ENCODE peak calls at places on chromosomes 16 and 17, in five cellular contexts. One of them, this sample, is unnamed.

GRCh38 chr17:66468241-66469087 is 166.1 kb downstream of the PRKCA start:
- DNase-seq in NB4: peak
- DNase-seq in HCT116: no peak
- DNase-seq in foreskin fibroblast: no peak
- DNase-seq in fibroblast of lung: peak
- DNase-seq in this sample: no peak

GRCh38 chr17:65918450-65918849 is 273.5 kb downstream of the CEP112 start:
- DNase-seq in NB4: no peak
- DNase-seq in HCT116: no peak
- DNase-seq in foreskin fibroblast: no peak
- DNase-seq in fibroblast of lung: no peak
- DNase-seq in this sample: no peak

GRCh38 chr17:46826116-46826515 is 7.6 kb upstream of the WNT3 start:
- DNase-seq in NB4: no peak
- DNase-seq in HCT116: no peak
- DNase-seq in foreskin fibroblast: no peak
- DNase-seq in fibroblast of lung: no peak
- DNase-seq in this sample: no peak

GRCh38 chr16:69064789-69065313 is 40.6 kb upstream of the HAS3 start:
- DNase-seq in NB4: no peak
- DNase-seq in HCT116: no peak
- DNase-seq in foreskin fibroblast: peak
- DNase-seq in fibroblast of lung: no peak
- DNase-seq in this sample: no peak

GRCh38 chr17:12987120-12987519 is 30.7 kb downstream of the ELAC2 start:
- DNase-seq in NB4: no peak
- DNase-seq in HCT116: no peak
- DNase-seq in foreskin fibroblast: no peak
- DNase-seq in fibroblast of lung: no peak
- DNase-seq in this sample: no peak

GRCh38 chr16:14302399-14303181 is 231.5 kb downstream of the MRTFB start:
- DNase-seq in NB4: peak
- DNase-seq in HCT116: no peak
- DNase-seq in foreskin fibroblast: peak
- DNase-seq in fibroblast of lung: peak
- DNase-seq in this sample: no peak

GRCh38 chr16:68116256-68116853 is 31.2 kb downstream of the NFATC3 start:
- DNase-seq in NB4: peak
- DNase-seq in HCT116: no peak
- DNase-seq in foreskin fibroblast: peak
- DNase-seq in fibroblast of lung: peak
- DNase-seq in this sample: peak

GRCh38 chr17:42027961-42028790 is 8.3 kb downstream of the NKIRAS2 start:
- DNase-seq in NB4: peak
- DNase-seq in HCT116: peak
- DNase-seq in foreskin fibroblast: no peak
- DNase-seq in fibroblast of lung: no peak
- DNase-seq in this sample: no peak

GRCh38 chr17:60599220-60599619 is 773 bp upstream of the PPM1D start:
- DNase-seq in NB4: no peak
- DNase-seq in HCT116: peak
- DNase-seq in foreskin fibroblast: no peak
- DNase-seq in fibroblast of lung: no peak
- DNase-seq in this sample: no peak

GRCh38 chr17:36617773-36618172 is 16.4 kb downstream of the MRM1 start:
- DNase-seq in NB4: no peak
- DNase-seq in HCT116: no peak
- DNase-seq in foreskin fibroblast: no peak
- DNase-seq in fibroblast of lung: no peak
- DNase-seq in this sample: no peak

GRCh38 chr16:4937782-4938682 is 1.1 kb upstream of the PPL start:
- DNase-seq in NB4: no peak
- DNase-seq in HCT116: no peak
- DNase-seq in foreskin fibroblast: no peak
- DNase-seq in fibroblast of lung: no peak
- DNase-seq in this sample: no peak

GRCh38 chr17:879546-879945 is 97.4 kb downstream of the MRM3 start:
- DNase-seq in NB4: peak
- DNase-seq in HCT116: peak
- DNase-seq in foreskin fibroblast: peak
- DNase-seq in fibroblast of lung: peak
- DNase-seq in this sample: peak

GRCh38 chr17:43006639-43007551 is at the start of gene IFI35:
- DNase-seq in NB4: peak
- DNase-seq in HCT116: peak
- DNase-seq in foreskin fibroblast: peak
- DNase-seq in fibroblast of lung: peak
- DNase-seq in this sample: peak

GRCh38 chr16:15464401-15465186 is 30.2 kb downstream of the BMERB1 start:
- DNase-seq in NB4: no peak
- DNase-seq in HCT116: no peak
- DNase-seq in foreskin fibroblast: no peak
- DNase-seq in fibroblast of lung: peak
- DNase-seq in this sample: no peak

GRCh38 chr16:28073836-28074235 is 10.3 kb upstream of the GSG1L start:
- DNase-seq in NB4: no peak
- DNase-seq in HCT116: no peak
- DNase-seq in foreskin fibroblast: no peak
- DNase-seq in fibroblast of lung: no peak
- DNase-seq in this sample: no peak

GRCh38 chr17:57554826-57555635 is 190.1 kb downstream of the CCDC182 start:
- DNase-seq in NB4: no peak
- DNase-seq in HCT116: no peak
- DNase-seq in foreskin fibroblast: no peak
- DNase-seq in fibroblast of lung: no peak
- DNase-seq in this sample: no peak

GRCh38 chr16:53898993-53899392 is 195.0 kb downstream of the FTO start:
- DNase-seq in NB4: no peak
- DNase-seq in HCT116: no peak
- DNase-seq in foreskin fibroblast: peak
- DNase-seq in fibroblast of lung: no peak
- DNase-seq in this sample: no peak

GRCh38 chr16:47590472-47590871 is 129.3 kb downstream of the PHKB start:
- DNase-seq in NB4: no peak
- DNase-seq in HCT116: no peak
- DNase-seq in foreskin fibroblast: no peak
- DNase-seq in fibroblast of lung: no peak
- DNase-seq in this sample: no peak

GRCh38 chr16:88645941-88646340 is 4.9 kb downstream of the CYBA start:
- DNase-seq in NB4: no peak
- DNase-seq in HCT116: no peak
- DNase-seq in foreskin fibroblast: no peak
- DNase-seq in fibroblast of lung: no peak
- DNase-seq in this sample: no peak

GRCh38 chr17:9843152-9844010 is 17.7 kb downstream of the GLP2R start:
- DNase-seq in NB4: no peak
- DNase-seq in HCT116: no peak
- DNase-seq in foreskin fibroblast: no peak
- DNase-seq in fibroblast of lung: no peak
- DNase-seq in this sample: peak

GRCh38 chr17:80833952-80834895 is 157.4 kb upstream of the CHMP6 start:
- DNase-seq in NB4: no peak
- DNase-seq in HCT116: no peak
- DNase-seq in foreskin fibroblast: peak
- DNase-seq in fibroblast of lung: peak
- DNase-seq in this sample: peak

GRCh38 chr16:46743232-46743719 is 4.9 kb downstream of the MYLK3 start:
- DNase-seq in NB4: peak
- DNase-seq in HCT116: no peak
- DNase-seq in foreskin fibroblast: peak
- DNase-seq in fibroblast of lung: peak
- DNase-seq in this sample: peak

GRCh38 chr16:48318630-48319029 is 66.6 kb downstream of the SIAH1 start:
- DNase-seq in NB4: peak
- DNase-seq in HCT116: no peak
- DNase-seq in foreskin fibroblast: peak
- DNase-seq in fibroblast of lung: peak
- DNase-seq in this sample: peak

GRCh38 chr16:47712276-47713224 is 251.4 kb downstream of the PHKB start:
- DNase-seq in NB4: no peak
- DNase-seq in HCT116: no peak
- DNase-seq in foreskin fibroblast: no peak
- DNase-seq in fibroblast of lung: peak
- DNase-seq in this sample: peak

GRCh38 chr17:54968954-54969400 is 412 bp downstream of the STXBP4 start:
- DNase-seq in NB4: peak
- DNase-seq in HCT116: no peak
- DNase-seq in foreskin fibroblast: peak
- DNase-seq in fibroblast of lung: peak
- DNase-seq in this sample: peak

GRCh38 chr16:67926181-67926742 is 5.4 kb downstream of the CTRL start:
- DNase-seq in NB4: peak
- DNase-seq in HCT116: no peak
- DNase-seq in foreskin fibroblast: peak
- DNase-seq in fibroblast of lung: no peak
- DNase-seq in this sample: peak

GRCh38 chr16:58016841-58017446 is 8.6 kb upstream of the MMP15 start:
- DNase-seq in NB4: no peak
- DNase-seq in HCT116: no peak
- DNase-seq in foreskin fibroblast: no peak
- DNase-seq in fibroblast of lung: no peak
- DNase-seq in this sample: no peak

GRCh38 chr16:84600343-84601229 is 17.3 kb downstream of the COTL1 start:
- DNase-seq in NB4: peak
- DNase-seq in HCT116: no peak
- DNase-seq in foreskin fibroblast: peak
- DNase-seq in fibroblast of lung: peak
- DNase-seq in this sample: no peak

GRCh38 chr16:66131156-66131807 is 235.2 kb upstream of the CDH5 start:
- DNase-seq in NB4: no peak
- DNase-seq in HCT116: no peak
- DNase-seq in foreskin fibroblast: peak
- DNase-seq in fibroblast of lung: peak
- DNase-seq in this sample: peak

GRCh38 chr17:57624390-57624789 is 120.7 kb downstream of the CCDC182 start:
- DNase-seq in NB4: no peak
- DNase-seq in HCT116: no peak
- DNase-seq in foreskin fibroblast: no peak
- DNase-seq in fibroblast of lung: no peak
- DNase-seq in this sample: no peak

GRCh38 chr16:23786964-23787571 is 32.2 kb downstream of the CHP2 start:
- DNase-seq in NB4: no peak
- DNase-seq in HCT116: no peak
- DNase-seq in foreskin fibroblast: no peak
- DNase-seq in fibroblast of lung: no peak
- DNase-seq in this sample: no peak

DNA sequence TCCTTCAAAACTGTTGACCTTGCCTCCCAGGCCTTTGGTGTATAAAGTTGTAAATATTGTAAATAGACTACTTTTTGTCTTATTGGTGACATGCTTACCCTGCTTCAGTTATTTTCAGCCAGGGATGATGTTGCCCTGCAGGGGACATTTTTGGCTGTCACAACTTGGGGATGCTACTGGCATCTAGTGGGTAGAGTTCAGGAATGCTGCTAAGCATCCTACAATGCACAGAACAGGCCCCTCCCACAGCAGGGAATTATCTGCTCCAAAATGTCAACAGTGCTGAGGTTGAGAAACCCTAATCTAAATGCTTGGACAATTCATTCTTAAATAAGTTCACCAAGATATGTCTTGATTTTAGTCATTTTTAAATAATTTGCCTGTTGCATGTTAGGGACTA is 459.8 kb downstream of the PMP22 start:
- DNase-seq in NB4: peak
- DNase-seq in HCT116: no peak
- DNase-seq in foreskin fibroblast: no peak
- DNase-seq in fibroblast of lung: no peak
- DNase-seq in this sample: peak
- TF ChIP-seq CTCF in NB4: no peak
- TF ChIP-seq CTCF in HCT116: no peak
- TF ChIP-seq CTCF in foreskin fibroblast: no peak
- TF ChIP-seq CTCF in fibroblast of lung: no peak
- TF ChIP-seq CTCF in this sample: no peak

GRCh38 chr17:7989781-7990655 is 12.4 kb upstream of the GUCY2D start:
- DNase-seq in NB4: peak
- DNase-seq in HCT116: peak
- DNase-seq in foreskin fibroblast: peak
- DNase-seq in fibroblast of lung: peak
- DNase-seq in this sample: peak
- H3K4me3 ChIP-seq in NB4: peak
- H3K4me3 ChIP-seq in HCT116: peak
- H3K4me3 ChIP-seq in foreskin fibroblast: peak
- H3K4me3 ChIP-seq in fibroblast of lung: peak
- H3K4me3 ChIP-seq in this sample: peak

DNA sequence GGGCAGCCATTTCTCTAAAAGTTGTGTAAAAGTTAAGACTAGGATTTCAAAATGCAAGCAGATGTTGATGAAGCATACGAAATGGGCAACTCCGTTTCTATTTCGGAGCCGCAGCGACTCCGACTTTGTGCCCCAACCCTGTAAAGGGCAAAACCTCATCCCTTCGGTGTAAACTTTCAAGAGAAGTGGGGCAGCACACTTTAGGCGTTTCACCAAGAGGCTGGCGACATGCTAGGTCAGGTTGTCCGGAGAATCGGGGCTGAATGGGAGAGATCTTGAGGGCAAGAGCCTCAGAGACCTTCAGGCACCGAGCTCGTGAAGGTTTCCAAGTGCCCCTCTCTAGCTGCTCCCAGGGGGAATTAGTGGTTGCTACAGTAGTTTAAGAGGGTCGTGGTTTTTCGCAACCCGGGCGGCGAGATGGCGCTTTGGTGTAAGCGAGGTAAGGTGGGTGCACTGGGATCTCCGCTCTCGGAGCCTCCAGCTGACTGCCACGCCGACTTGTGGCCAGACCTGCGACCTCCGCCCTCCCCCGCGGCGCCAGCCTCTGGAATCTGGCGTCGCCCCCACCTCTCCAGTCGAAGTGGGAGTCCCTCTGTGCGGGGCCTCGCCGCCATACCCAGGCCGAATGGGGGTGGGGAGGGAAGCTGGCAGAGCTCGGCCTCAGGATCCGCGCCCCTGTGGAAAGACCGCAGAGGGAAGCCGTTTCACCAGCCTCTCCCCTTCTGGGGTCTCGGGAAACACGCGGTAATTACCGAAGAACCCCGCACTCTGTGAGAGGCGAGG is 979 bp upstream of the HEXIM2 start:
- DNase-seq in NB4: peak
- DNase-seq in HCT116: no peak
- DNase-seq in foreskin fibroblast: peak
- DNase-seq in fibroblast of lung: peak
- DNase-seq in this sample: peak
- TF ChIP-seq CTCF in NB4: peak
- TF ChIP-seq CTCF in HCT116: no peak
- TF ChIP-seq CTCF in foreskin fibroblast: peak
- TF ChIP-seq CTCF in fibroblast of lung: no peak
- TF ChIP-seq CTCF in this sample: no peak

GRCh38 chr16:9259914-9260608 is 168.6 kb downstream of the HAPSTR1 start:
- DNase-seq in NB4: no peak
- DNase-seq in HCT116: no peak
- DNase-seq in foreskin fibroblast: no peak
- DNase-seq in fibroblast of lung: no peak
- DNase-seq in this sample: no peak
- H3K4me3 ChIP-seq in NB4: no peak
- H3K4me3 ChIP-seq in HCT116: no peak
- H3K4me3 ChIP-seq in foreskin fibroblast: no peak
- H3K4me3 ChIP-seq in fibroblast of lung: no peak
- H3K4me3 ChIP-seq in this sample: no peak